ENCODE peak calls at places on chromosomes 5 and 9, in eight cellular contexts. O is pancreas, J is brain microvascular endothelial cell, S is left ventricle myocardium inferior, R is endothelial cell, A is epithelial cell of proximal tubule, W is astrocyte of the spinal cord, Q is progenitor cell of endocrine pancreas. Z is an unnamed sample.

GRCh38 chr5:136108131-136108739 is 24.4 kb upstream of the SMAD5 start:
- DNase-seq in W (no peak), J (no peak), O (no peak), R (no peak), Q (no peak), A (no peak), S (no peak), Z (no peak)

GRCh38 chr5:129382921-129383672 is 77.0 kb upstream of the ADAMTS19 start:
- DNase-seq in Q (no peak), S (no peak), O (no peak), J (no peak), W (no peak), A (no peak), R (no peak), Z (no peak)

GRCh38 chr5:97111004-97111403 is 31.4 kb downstream of the LIX1 start:
- DNase-seq in Q (no peak), O (no peak), R (no peak), J (no peak), A (no peak), S (no peak), W (no peak), Z (no peak)

GRCh38 chr5:7662289-7662688 is 188.6 kb downstream of the CFAP90 start:
- DNase-seq in S (no peak), Q (no peak), R (no peak), J (no peak), O (no peak), A (no peak), W (no peak), Z (no peak)

GRCh38 chr5:109833946-109834345 is 144.2 kb downstream of the MAN2A1 start:
- DNase-seq in J (no peak), S (no peak), A (no peak), O (no peak), Q (no peak), R (no peak), W (peak; percentile 12), Z (no peak)

GRCh38 chr5:33441241-33441844 is 578 bp downstream of the TARS1 start:
- DNase-seq in Q (no peak), J (peak; percentile 76), O (no peak), A (peak; percentile 12), R (peak; percentile 18), S (no peak), W (no peak), Z (no peak)

GRCh38 chr5:32628049-32628803 is 42.9 kb downstream of the SUB1 start:
- DNase-seq in R (no peak), A (peak; percentile 20), J (no peak), O (no peak), Q (no peak), W (no peak), S (no peak), Z (no peak)

GRCh38 chr5:34017254-34017653 is 9.4 kb upstream of the AMACR start:
- DNase-seq in A (no peak), J (no peak), R (no peak), O (no peak), Q (no peak), S (no peak), W (no peak), Z (no peak)

GRCh38 chr5:159531554-159532105 is 201.3 kb upstream of the IL12B start:
- DNase-seq in W (no peak), A (no peak), O (no peak), J (no peak), R (no peak), S (no peak), Q (no peak), Z (no peak)
- TF ChIP-seq CTCF in W (peak; percentile 28), A (no peak), O (no peak), J (peak; percentile 38), R (no peak), S (peak; percentile 31), Q (no peak), Z (no peak)

GRCh38 chr5:177399903-177400868 is at the start of gene PFN3:
- DNase-seq in O (no peak), J (peak; percentile 25), W (peak; percentile 27), S (no peak), R (no peak), Q (no peak), A (no peak), Z (no peak)
- TF ChIP-seq CTCF in O (no peak), J (no peak), W (no peak), S (no peak), R (no peak), Q (no peak), A (no peak), Z (no peak)

DNA sequence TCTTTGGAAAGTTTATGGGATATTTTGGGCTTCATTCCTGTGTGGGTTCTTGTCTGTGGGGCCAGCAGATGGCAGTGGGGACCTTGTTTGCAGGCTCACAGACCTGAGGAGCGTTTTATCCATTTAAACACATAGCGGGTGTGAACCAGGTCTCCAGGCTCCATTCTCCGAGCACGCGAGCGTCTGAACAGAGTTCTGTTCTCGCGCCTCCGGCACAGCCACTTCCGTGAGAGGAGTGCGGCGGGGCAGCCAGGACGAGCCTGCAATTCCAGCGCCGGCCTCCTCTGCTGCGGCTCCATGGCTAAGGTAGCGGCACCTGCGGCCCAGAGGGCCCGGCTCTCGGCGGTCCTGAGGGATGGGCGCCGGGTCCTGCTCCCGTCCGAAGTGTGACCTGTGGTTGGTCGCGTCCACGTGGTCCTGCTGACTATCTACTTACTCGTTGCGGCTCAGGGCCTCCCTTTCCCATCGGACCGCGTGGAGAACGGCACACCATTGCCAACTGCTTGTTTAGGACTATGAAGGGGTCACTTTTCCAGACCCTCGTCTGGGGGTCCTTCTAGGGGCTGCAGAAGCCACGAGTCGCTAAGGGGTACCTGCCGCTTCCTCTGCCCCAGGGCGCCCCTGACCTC is 7.3 kb downstream of the NRARP start:
- DNase-seq in R (peak; percentile 36), O (peak; percentile 68), W (peak; percentile 35), J (no peak), A (no peak), Q (no peak), S (no peak), Z (no peak)
- TF ChIP-seq CTCF in R (no peak), O (no peak), W (peak; percentile 32), J (peak; percentile 65), A (peak; percentile 26), Q (peak; percentile 10), S (peak; percentile 45), Z (peak; percentile 27)

GRCh38 chr5:151227918-151228447 is 4.1 kb upstream of the CCDC69 start:
- DNase-seq in R (no peak), J (no peak), A (no peak), Q (no peak), S (no peak), W (no peak), O (no peak), Z (no peak)
- TF ChIP-seq CTCF in R (no peak), J (no peak), A (no peak), Q (no peak), S (no peak), W (no peak), O (no peak), Z (no peak)

DNA sequence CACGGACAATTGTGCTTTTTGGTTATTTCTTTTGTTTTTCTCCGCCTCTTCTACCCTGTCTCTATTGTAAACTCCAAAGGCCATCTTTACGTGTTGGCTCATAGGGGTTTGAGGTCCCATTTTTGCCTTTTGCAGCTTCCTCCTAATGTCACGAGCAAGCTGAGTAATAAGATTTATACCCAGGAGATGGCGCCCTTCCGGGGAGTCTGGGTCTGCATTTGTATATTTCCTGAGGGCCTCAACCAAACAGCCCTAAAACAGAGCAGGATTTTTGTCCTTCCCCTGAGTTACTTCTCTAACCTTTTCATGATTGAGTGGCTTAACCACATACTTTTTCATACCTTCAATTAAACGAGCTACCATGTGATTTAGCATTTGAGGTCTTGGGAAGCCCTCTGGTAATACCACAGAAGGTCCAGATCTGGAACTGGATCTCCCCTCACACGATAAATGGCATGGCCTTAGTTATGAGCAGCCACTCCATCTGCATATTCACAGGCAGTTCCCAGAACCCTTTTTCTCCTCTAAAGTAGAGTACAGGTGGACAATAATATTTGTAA is 11.2 kb upstream of the CFAP95 start:
- DNase-seq in J (no peak), R (peak; percentile 42), O (no peak), S (no peak), W (peak; percentile 25), Q (no peak), A (no peak), Z (no peak)
- TF ChIP-seq CTCF in J (peak; percentile 66), R (peak; percentile 49), O (no peak), S (no peak), W (peak; percentile 36), Q (no peak), A (peak; percentile 57), Z (peak; percentile 14)

DNA sequence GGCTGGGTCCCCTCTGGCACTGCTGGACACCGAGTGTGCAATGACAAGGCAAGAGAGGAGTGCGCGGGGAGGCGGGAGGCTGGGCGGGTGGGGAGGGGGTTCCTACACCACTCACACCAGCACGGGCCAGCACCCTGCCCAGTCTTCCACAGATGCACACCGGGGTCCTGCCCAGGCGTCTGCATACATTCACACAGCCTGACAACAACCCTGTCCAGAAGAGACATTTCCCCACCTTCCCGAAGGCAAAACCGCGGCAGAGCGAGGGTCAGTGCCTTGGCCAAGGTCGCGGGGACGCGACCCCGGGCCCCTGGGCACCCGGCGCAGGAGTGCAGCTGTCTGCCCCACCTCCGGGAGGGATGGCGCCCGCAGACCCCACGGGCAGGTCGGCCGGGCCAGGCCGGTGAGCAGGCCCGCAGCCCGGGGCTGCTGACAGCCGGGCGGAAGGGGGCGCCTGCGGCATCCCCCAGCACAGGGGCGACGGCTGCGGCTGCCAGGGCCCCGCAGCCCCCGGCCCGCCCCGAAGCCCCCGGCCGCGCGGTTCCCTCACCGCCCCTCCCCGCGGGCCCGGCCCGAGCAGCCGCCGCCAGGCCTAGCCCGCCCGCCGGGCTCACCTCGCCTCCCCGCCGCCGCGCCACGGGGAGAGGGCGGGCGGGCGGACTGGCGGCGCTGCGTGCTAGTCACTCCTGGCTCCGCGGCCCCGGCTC is 496 bp downstream of the MAPK9 start:
- DNase-seq in A (no peak), R (peak; percentile 44), O (peak; percentile 62), W (no peak), S (no peak), J (no peak), Q (peak; percentile 37), Z (no peak)
- TF ChIP-seq CTCF in A (no peak), R (no peak), O (no peak), W (peak; percentile 24), S (peak; percentile 33), J (peak; percentile 40), Q (peak; percentile 38), Z (no peak)

GRCh38 chr9:126989847-126990821 is 75.6 kb downstream of the RALGPS1 start:
- DNase-seq in S (peak; percentile 72), J (no peak), W (peak; percentile 30), R (no peak), Q (no peak), O (no peak), A (no peak), Z (no peak)
- TF ChIP-seq CTCF in S (no peak), J (no peak), W (no peak), R (no peak), Q (no peak), O (no peak), A (peak; percentile 31), Z (no peak)

DNA sequence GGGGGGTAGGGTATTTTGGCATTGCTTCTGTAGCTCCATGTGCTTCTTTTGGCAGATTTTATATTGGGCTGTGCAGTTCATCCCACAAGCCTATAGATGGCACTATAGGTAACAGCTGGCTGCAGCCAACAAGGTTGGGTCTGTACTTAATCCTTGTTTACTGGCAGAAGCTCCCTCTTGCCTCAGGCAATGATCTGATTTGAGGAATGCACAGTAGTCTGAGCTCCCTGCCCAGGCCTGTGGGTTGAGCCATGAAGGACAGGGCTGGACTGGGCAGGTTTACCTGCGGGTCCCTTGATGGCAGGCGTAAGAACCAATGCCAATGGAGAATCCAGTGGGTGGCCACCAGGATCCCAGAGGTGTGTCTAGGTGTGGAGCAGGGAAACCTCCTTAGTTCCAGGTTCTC is 11.7 kb upstream of the OR1J2 start:
- DNase-seq in W (peak; percentile 19), O (no peak), J (peak; percentile 43), A (peak; percentile 9), S (no peak), Q (no peak), R (peak; percentile 23), Z (no peak)
- TF ChIP-seq CTCF in W (peak; percentile 79), O (peak; percentile 54), J (peak; percentile 83), A (peak; percentile 93), S (peak; percentile 66), Q (peak; percentile 54), R (peak; percentile 55), Z (peak; percentile 36)

Z was measured in dorsolateral prefrontal cortex.